ENCODE peak calls at places on chromosomes 12 and 14, in ten cellular contexts. M, O, W, Z, R, G, D, B, Y and J are unnamed samples. For H3K4me1, the result is how much of the 10 kb centered on the place peaks cover.

GRCh38 chr14:37594916-37595808 is at the start of the genes FOXA1 and TTC6:
- DNase-seq in M (peak), O (no peak), W (no peak), Z (peak), R (no peak), G (peak), D (peak), B (peak), Y (peak), J (no peak)

GRCh38 chr14:72913809-72914208 is 12.5 kb upstream of the DCAF4 start:
- DNase-seq in M (no peak), O (no peak), W (no peak), Z (no peak), R (no peak), G (no peak), D (no peak), B (no peak), Y (no peak), J (no peak)

GRCh38 chr14:39988939-39989338 is 556.7 kb upstream of the FBXO33 start:
- DNase-seq in M (no peak), O (no peak), W (no peak), Z (peak), R (no peak), G (no peak), D (no peak), B (no peak), Y (no peak), J (no peak)

GRCh38 chr12:47270782-47271664 is 191.3 kb upstream of the AMIGO2 start:
- DNase-seq in M (no peak), O (no peak), W (no peak), Z (peak), R (no peak), G (no peak), D (no peak), B (peak), Y (no peak), J (peak)

GRCh38 chr12:120944645-120945217 is 33.6 kb upstream of the HNF1A start:
- DNase-seq in M (peak), O (peak), W (peak), Z (peak), R (peak), G (peak), D (peak), B (peak), Y (peak), J (peak)

GRCh38 chr12:106248849-106249371 is 1.1 kb upstream of the CKAP4 start:
- DNase-seq in M (no peak), O (no peak), W (no peak), Z (peak), R (no peak), G (peak), D (peak), B (peak), Y (no peak), J (no peak)

GRCh38 chr14:90758959-90759358 is 57.3 kb downstream of the TTC7B start:
- DNase-seq in M (peak), O (peak), W (peak), Z (peak), R (peak), G (no peak), D (peak), B (peak), Y (no peak), J (peak)

GRCh38 chr12:5480953-5481300 is 49.0 kb downstream of the NTF3 start:
- DNase-seq in M (no peak), O (no peak), W (no peak), Z (no peak), R (no peak), G (peak), D (no peak), B (no peak), Y (no peak), J (no peak)

GRCh38 chr12:100472325-100472724 is 1.3 kb upstream of the NR1H4 start:
- DNase-seq in M (no peak), O (no peak), W (no peak), Z (peak), R (no peak), G (no peak), D (no peak), B (no peak), Y (no peak), J (no peak)

GRCh38 chr14:53912121-53912520 is 44.5 kb downstream of the BMP4 start:
- DNase-seq in M (no peak), O (no peak), W (no peak), Z (no peak), R (no peak), G (no peak), D (no peak), B (no peak), Y (no peak), J (no peak)

GRCh38 chr14:92247347-92247746 is 75.6 kb upstream of the SLC24A4 start:
- DNase-seq in M (no peak), O (no peak), W (no peak), Z (no peak), R (no peak), G (no peak), D (no peak), B (no peak), Y (no peak), J (no peak)

GRCh38 chr14:95679995-95680735 is 6.1 kb upstream of the TCL1B start:
- DNase-seq in M (no peak), O (no peak), W (no peak), Z (no peak), R (no peak), G (peak), D (no peak), B (no peak), Y (no peak), J (no peak)

GRCh38 chr14:72892103-72892878 is 1.6 kb downstream of the DPF3 start:
- DNase-seq in M (no peak), O (peak), W (no peak), Z (no peak), R (no peak), G (peak), D (no peak), B (peak), Y (no peak), J (peak)

GRCh38 chr12:81222841-81223595 is 145.1 kb downstream of the ACSS3 start:
- DNase-seq in M (no peak), O (no peak), W (no peak), Z (no peak), R (no peak), G (no peak), D (no peak), B (peak), Y (no peak), J (no peak)

GRCh38 chr12:51820721-51821422 is 27.6 kb downstream of the FIGNL2 start:
- DNase-seq in M (peak), O (peak), W (peak), Z (peak), R (peak), G (peak), D (peak), B (peak), Y (no peak), J (peak)

GRCh38 chr14:33932526-33933292 is 18.2 kb downstream of the EGLN3 start:
- DNase-seq in M (no peak), O (no peak), W (no peak), Z (peak), R (no peak), G (no peak), D (no peak), B (no peak), Y (no peak), J (no peak)

GRCh38 chr12:91180577-91180976 is 2.0 kb downstream of the DCN start:
- DNase-seq in M (no peak), O (no peak), W (no peak), Z (peak), R (no peak), G (no peak), D (no peak), B (peak), Y (no peak), J (peak)

GRCh38 chr14:25349269-25349668 is 299.3 kb upstream of the STXBP6 start:
- DNase-seq in M (no peak), O (no peak), W (no peak), Z (no peak), R (peak), G (no peak), D (no peak), B (no peak), Y (no peak), J (no peak)

GRCh38 chr14:69501362-69501964 is 16.9 kb downstream of the PLEKHD1 start:
- DNase-seq in M (peak), O (no peak), W (peak), Z (peak), R (peak), G (no peak), D (no peak), B (peak), Y (no peak), J (no peak)

GRCh38 chr12:131500564-131500963 is 210.3 kb upstream of the SFSWAP start:
- DNase-seq in M (no peak), O (no peak), W (no peak), Z (no peak), R (no peak), G (no peak), D (no peak), B (no peak), Y (no peak), J (no peak)

GRCh38 chr12:15700595-15700994 is 88.6 kb downstream of the EPS8 start:
- DNase-seq in M (no peak), O (no peak), W (no peak), Z (peak), R (no peak), G (no peak), D (no peak), B (peak), Y (no peak), J (peak)

GRCh38 chr12:79935624-79936040 is 735 bp upstream of the PPP1R12A start:
- DNase-seq in M (no peak), O (no peak), W (no peak), Z (no peak), R (no peak), G (no peak), D (no peak), B (peak), Y (no peak), J (no peak)

GRCh38 chr14:35386673-35387125 is 17.9 kb downstream of the NFKBIA start:
- DNase-seq in M (no peak), O (no peak), W (no peak), Z (no peak), R (no peak), G (peak), D (no peak), B (no peak), Y (no peak), J (no peak)

GRCh38 chr14:78164226-78164853 is 5.8 kb upstream of the NRXN3 start:
- DNase-seq in M (no peak), O (no peak), W (no peak), Z (no peak), R (no peak), G (peak), D (peak), B (no peak), Y (peak), J (peak)

GRCh38 chr14:67851785-67852410 is 32.3 kb downstream of the RAD51B start:
- DNase-seq in M (no peak), O (no peak), W (peak), Z (peak), R (no peak), G (no peak), D (no peak), B (no peak), Y (no peak), J (no peak)

GRCh38 chr12:116156614-116157013 is 120.9 kb downstream of the MED13L start:
- DNase-seq in M (no peak), O (no peak), W (no peak), Z (no peak), R (no peak), G (no peak), D (no peak), B (no peak), Y (no peak), J (no peak)

DNA sequence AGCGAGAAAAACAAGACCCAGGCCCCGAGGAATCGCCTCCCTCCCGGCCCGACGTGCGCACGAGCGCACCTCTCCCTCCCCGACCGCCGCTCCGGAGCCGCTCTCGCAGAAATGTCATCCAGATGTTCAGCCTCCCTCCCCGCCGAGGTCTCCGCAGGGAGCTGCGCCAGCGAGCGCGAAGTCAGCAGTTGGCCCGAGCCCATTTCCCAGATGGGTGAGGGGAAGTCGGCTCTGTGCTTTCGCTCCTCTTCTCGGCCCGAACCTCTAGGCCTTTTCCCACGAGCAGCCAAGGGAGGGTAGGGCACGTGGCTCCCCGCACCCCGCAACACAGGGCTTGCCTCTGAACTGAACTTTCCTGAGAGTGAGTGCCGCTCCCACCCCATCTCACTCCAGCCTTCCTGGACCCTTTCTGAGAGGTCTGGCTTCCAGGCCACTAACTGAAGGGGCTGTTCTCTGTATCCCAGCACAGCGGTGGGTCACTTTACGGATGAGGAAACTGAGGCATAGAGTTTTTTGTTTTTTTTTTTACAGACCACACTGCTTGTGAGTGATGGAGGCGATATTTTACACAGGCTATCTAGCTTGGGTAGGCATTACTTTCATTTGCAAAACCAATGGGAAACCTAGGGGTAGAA is 1.0 kb upstream of the TGFB3 start:
- DNase-seq in M (peak), O (peak), W (peak), Z (peak), R (peak), G (no peak), D (peak), B (peak), Y (peak), J (peak)
- H3K4me1 ChIP-seq in M (under half), O (under half), W (under half), Z (under half), R (under half), G (under half), D (under half), B (under half), Y (under half), J (under half)

GRCh38 chr12:104604995-104605675 is 148.4 kb downstream of the CHST11 start:
- DNase-seq in M (peak), O (no peak), W (no peak), Z (no peak), R (no peak), G (peak), D (no peak), B (no peak), Y (no peak), J (no peak)

GRCh38 chr12:104603545-104603973 is 146.8 kb downstream of the CHST11 start:
- DNase-seq in M (no peak), O (no peak), W (no peak), Z (no peak), R (no peak), G (no peak), D (no peak), B (peak), Y (no peak), J (peak)

GRCh38 chr12:104602901-104603300 is 146.2 kb downstream of the CHST11 start:
- DNase-seq in M (no peak), O (no peak), W (no peak), Z (no peak), R (no peak), G (no peak), D (no peak), B (no peak), Y (no peak), J (no peak)

GRCh38 chr12:104605685-104606084 is 148.9 kb downstream of the CHST11 start:
- DNase-seq in M (peak), O (peak), W (peak), Z (no peak), R (peak), G (peak), D (no peak), B (no peak), Y (peak), J (no peak)

GRCh38 chr12:104604070-104604994 is 147.6 kb downstream of the CHST11 start:
- DNase-seq in M (peak), O (peak), W (peak), Z (peak), R (peak), G (peak), D (no peak), B (peak), Y (peak), J (peak)
- H3K4me3 ChIP-seq in M (no peak), O (no peak), W (no peak), Z (no peak), R (no peak), G (no peak), D (no peak), B (no peak), Y (no peak), J (no peak)

DNA sequence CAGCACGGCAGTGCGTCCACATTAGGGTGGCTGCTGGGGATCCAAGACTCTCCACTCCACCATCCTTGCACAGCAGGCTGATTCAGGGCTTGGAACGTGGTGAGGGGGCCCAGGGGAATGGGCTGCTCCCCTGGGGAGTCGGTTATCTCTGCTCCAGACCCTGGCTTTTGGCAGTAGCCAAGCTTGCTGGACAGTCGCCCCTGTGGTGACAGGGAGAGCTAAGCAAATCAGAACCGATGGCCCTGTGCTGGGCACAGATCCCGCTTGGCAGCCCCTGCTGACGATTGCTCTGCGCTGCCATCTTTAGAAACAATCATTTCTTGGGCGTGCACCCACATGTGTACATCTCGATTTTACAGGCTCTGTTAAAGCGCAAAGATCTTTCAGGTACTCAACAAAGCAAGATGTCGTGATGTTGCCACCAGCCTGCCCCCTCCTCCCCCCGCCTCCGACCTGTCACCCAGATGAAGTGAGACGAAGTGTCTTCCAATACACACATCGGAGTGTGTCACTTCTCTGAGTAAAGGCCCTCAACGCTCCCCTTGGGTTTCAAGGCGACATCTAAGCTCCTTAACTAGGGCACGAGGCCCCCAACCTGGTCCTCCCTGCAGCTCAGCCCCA is 55.7 kb downstream of the PITPNM2 start:
- DNase-seq in M (no peak), O (no peak), W (peak), Z (no peak), R (no peak), G (no peak), D (peak), B (no peak), Y (no peak), J (no peak)
- H3K4me1 ChIP-seq in M (under half), O (under half), W (half or more), Z (half or more), R (half or more), G (under half), D (under half), B (under half), Y (under half), J (under half)

GRCh38 chr12:2058837-2059236 is 6.0 kb downstream of the CACNA1C start:
- DNase-seq in M (no peak), O (no peak), W (no peak), Z (no peak), R (no peak), G (peak), D (no peak), B (no peak), Y (no peak), J (no peak)
- H3K4me3 ChIP-seq in M (no peak), O (no peak), W (no peak), Z (no peak), R (no peak), G (no peak), D (no peak), B (no peak), Y (no peak), J (no peak)

GRCh38 chr14:105091335-105092123 is 26.3 kb upstream of the GPR132 start:
- DNase-seq in M (peak), O (peak), W (peak), Z (peak), R (no peak), G (peak), D (peak), B (no peak), Y (peak), J (peak)

GRCh38 chr14:105094193-105094907 is 29.1 kb upstream of the GPR132 start:
- DNase-seq in M (peak), O (no peak), W (peak), Z (no peak), R (no peak), G (no peak), D (no peak), B (no peak), Y (peak), J (no peak)

GRCh38 chr14:105093426-105094192 is 28.4 kb upstream of the GPR132 start:
- DNase-seq in M (peak), O (peak), W (peak), Z (peak), R (no peak), G (peak), D (no peak), B (peak), Y (peak), J (peak)

GRCh38 chr14:105092124-105092911 is 27.1 kb upstream of the GPR132 start:
- DNase-seq in M (peak), O (peak), W (peak), Z (no peak), R (no peak), G (peak), D (no peak), B (no peak), Y (no peak), J (no peak)

DNA sequence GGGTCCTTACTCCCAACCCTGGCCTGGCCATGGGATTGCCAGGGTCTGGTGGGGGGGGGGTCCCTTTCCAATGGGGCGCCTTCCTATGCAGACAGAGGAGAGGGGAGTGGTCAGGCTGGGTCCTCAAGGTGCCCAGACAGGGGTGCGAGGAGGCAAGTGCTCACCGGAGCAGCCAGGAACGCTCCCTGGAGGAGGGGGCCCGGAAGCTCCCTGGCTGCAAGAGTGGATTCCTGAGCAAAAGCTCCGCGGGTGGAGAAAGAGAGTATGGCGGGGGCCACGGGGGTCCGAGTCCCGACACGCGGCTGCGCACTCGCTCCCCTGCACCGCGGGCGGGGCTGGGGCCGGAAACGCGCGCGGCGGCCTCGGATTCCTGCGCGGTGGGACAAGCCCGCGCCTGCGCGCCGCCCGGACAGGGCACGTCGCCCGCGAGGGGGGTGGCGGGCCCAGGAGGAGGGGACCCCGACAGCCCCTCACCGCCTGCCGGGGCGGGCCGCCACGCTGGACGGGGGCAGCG is 27.7 kb upstream of the GPR132 start:
- DNase-seq in M (peak), O (peak), W (peak), Z (peak), R (peak), G (peak), D (no peak), B (peak), Y (peak), J (peak)
- H3K4me1 ChIP-seq in M (under half), O (under half), W (under half), Z (under half), R (under half), G (under half), D (under half), B (under half), Y (under half), J (half or more)

GRCh38 chr14:64260418-64260817 is 33.8 kb downstream of the ESR2 start:
- DNase-seq in M (no peak), O (no peak), W (no peak), Z (no peak), R (no peak), G (no peak), D (no peak), B (no peak), Y (no peak), J (no peak)
- H3K4me3 ChIP-seq in M (no peak), O (no peak), W (no peak), Z (no peak), R (no peak), G (no peak), D (no peak), B (no peak), Y (no peak), J (no peak)